ENCODE peak calls at places on chromosomes 16 and 17, in seven cellular contexts. One of them, this sample, is unnamed.

GRCh38 chr16:30867747-30868146 is 26.1 kb downstream of the BCL7C start:
- DNase-seq in PC-9: no peak
- DNase-seq in fibroblast of lung: no peak
- DNase-seq in A549: peak; percentile 43
- DNase-seq in fibroblast of pulmonary artery: peak; percentile 15
- DNase-seq in cardiac muscle cell: no peak
- DNase-seq in AG04449: no peak
- DNase-seq in this sample: no peak

GRCh38 chr16:67158637-67159600 is 790 bp downstream of the TRADD start:
- DNase-seq in PC-9: peak; percentile 54
- DNase-seq in fibroblast of lung: peak; percentile 30
- DNase-seq in A549: peak; percentile 52
- DNase-seq in fibroblast of pulmonary artery: peak; percentile 28
- DNase-seq in cardiac muscle cell: peak; percentile 43
- DNase-seq in AG04449: no peak
- DNase-seq in this sample: no peak

GRCh38 chr17:36721560-36722120 is 120.3 kb downstream of the MRM1 start:
- DNase-seq in PC-9: no peak
- DNase-seq in fibroblast of lung: no peak
- DNase-seq in A549: no peak
- DNase-seq in fibroblast of pulmonary artery: no peak
- DNase-seq in cardiac muscle cell: no peak
- DNase-seq in AG04449: no peak
- DNase-seq in this sample: no peak

GRCh38 chr17:869567-870530 is 87.7 kb downstream of the MRM3 start:
- DNase-seq in PC-9: no peak
- DNase-seq in fibroblast of lung: peak; percentile 86
- DNase-seq in A549: peak; percentile 58
- DNase-seq in fibroblast of pulmonary artery: peak; percentile 35
- DNase-seq in cardiac muscle cell: no peak
- DNase-seq in AG04449: no peak
- DNase-seq in this sample: no peak

GRCh38 chr17:80663783-80664206 is 119.2 kb downstream of the RPTOR start:
- DNase-seq in PC-9: no peak
- DNase-seq in fibroblast of lung: peak; percentile 45
- DNase-seq in A549: no peak
- DNase-seq in fibroblast of pulmonary artery: peak; percentile 20
- DNase-seq in cardiac muscle cell: no peak
- DNase-seq in AG04449: no peak
- DNase-seq in this sample: no peak

GRCh38 chr16:83939266-83939856 is 13.7 kb upstream of the OSGIN1 start:
- DNase-seq in PC-9: no peak
- DNase-seq in fibroblast of lung: no peak
- DNase-seq in A549: no peak
- DNase-seq in fibroblast of pulmonary artery: no peak
- DNase-seq in cardiac muscle cell: no peak
- DNase-seq in AG04449: no peak
- DNase-seq in this sample: no peak

GRCh38 chr17:59839646-59840328 is 53.0 kb downstream of the TUBD1 start:
- DNase-seq in PC-9: peak; percentile 48
- DNase-seq in fibroblast of lung: peak; percentile 36
- DNase-seq in A549: no peak
- DNase-seq in fibroblast of pulmonary artery: peak; percentile 71
- DNase-seq in cardiac muscle cell: no peak
- DNase-seq in AG04449: no peak
- DNase-seq in this sample: no peak

GRCh38 chr16:55539049-55539448 is 27.4 kb upstream of the CAPNS2 start:
- DNase-seq in PC-9: no peak
- DNase-seq in fibroblast of lung: no peak
- DNase-seq in A549: no peak
- DNase-seq in fibroblast of pulmonary artery: peak; percentile 70
- DNase-seq in cardiac muscle cell: no peak
- DNase-seq in AG04449: no peak
- DNase-seq in this sample: no peak

DNA sequence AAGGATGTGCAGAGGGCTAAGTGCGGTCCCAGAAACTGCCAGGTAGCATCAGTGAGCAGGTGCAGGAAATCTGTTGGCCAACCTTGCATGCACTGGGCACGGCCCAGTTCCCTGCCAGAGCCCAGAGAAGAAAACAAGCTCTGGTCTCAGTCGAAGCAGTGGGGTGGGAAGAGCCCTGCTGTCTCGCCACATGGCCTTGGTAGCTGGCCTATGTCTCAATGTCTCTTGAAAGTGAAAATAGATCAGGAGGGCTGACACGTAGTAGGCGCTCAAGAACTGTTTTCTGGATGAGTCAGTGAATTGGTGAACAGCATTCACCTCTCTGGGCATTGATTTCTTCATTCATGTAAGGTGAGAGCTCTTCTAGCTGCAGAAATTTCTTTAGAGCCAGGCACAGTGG is 90.4 kb downstream of the MARF1 start:
- DNase-seq in PC-9: no peak
- DNase-seq in fibroblast of lung: no peak
- DNase-seq in A549: no peak
- DNase-seq in fibroblast of pulmonary artery: no peak
- DNase-seq in cardiac muscle cell: no peak
- DNase-seq in AG04449: no peak
- DNase-seq in this sample: no peak
- H3K4me3 ChIP-seq in PC-9: no peak overlapping the region
- H3K4me3 ChIP-seq in fibroblast of lung: no peak overlapping the region
- H3K4me3 ChIP-seq in A549: no peak overlapping the region
- H3K4me3 ChIP-seq in fibroblast of pulmonary artery: no peak overlapping the region
- H3K4me3 ChIP-seq in cardiac muscle cell: no peak overlapping the region
- H3K4me3 ChIP-seq in AG04449: no peak overlapping the region
- H3K4me3 ChIP-seq in this sample: no peak overlapping the region

DNA sequence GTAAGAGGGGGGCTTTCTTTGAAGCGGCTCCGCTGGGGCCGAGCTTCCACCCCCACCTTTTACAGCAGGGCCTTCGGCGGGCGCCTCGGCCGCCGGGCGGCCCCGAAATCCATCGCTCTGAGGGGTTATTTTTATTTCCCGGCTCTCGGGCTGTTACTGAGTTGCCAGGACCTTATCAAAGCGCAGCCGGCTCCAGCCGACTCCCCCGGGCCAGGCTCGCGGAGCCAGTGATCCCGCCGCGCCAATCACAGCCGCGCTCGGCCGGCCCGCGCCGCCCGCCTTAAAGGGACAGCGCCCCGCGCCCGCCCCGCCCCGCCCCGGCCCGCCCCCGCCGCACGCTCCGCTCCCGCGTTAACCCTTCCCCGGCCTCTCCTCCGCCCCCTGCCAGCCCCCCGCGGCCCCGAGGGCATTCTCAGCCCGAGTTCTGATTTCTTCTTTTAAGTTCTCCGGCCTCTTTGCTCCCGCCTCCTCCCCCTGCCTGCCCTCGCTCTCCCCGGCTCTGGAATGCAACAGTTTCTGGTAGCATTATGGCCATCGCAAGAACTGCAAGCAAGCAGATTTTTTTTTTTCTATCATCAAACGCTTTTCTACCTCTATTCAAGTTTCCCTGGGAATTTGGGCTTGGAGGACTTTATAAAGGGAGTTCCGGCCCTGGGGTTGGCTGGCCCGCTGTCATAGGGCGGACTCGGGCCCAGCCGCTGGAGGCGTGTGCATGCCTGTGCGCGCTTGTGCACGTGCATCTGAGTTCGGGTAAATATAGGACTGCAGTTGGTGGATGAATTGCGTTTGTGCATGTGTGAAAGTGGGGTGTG is at the start of gene AXIN2:
- DNase-seq in PC-9: peak; percentile 72
- DNase-seq in fibroblast of lung: peak; percentile 91
- DNase-seq in A549: peak; percentile 99
- DNase-seq in fibroblast of pulmonary artery: peak; percentile 93
- DNase-seq in cardiac muscle cell: peak; percentile 97
- DNase-seq in AG04449: no peak
- DNase-seq in this sample: peak; percentile 83
- TF ChIP-seq CTCF in PC-9: peak; percentile 44
- TF ChIP-seq CTCF in fibroblast of lung: no peak
- TF ChIP-seq CTCF in A549: no peak
- TF ChIP-seq CTCF in fibroblast of pulmonary artery: no peak
- TF ChIP-seq CTCF in cardiac muscle cell: peak; percentile 11
- TF ChIP-seq CTCF in AG04449: no peak
- TF ChIP-seq CTCF in this sample: peak; percentile 22

GRCh38 chr17:6857336-6857735 is 25.8 kb upstream of the TEKT1 start:
- DNase-seq in PC-9: no peak
- DNase-seq in fibroblast of lung: no peak
- DNase-seq in A549: no peak
- DNase-seq in fibroblast of pulmonary artery: no peak
- DNase-seq in cardiac muscle cell: no peak
- DNase-seq in AG04449: no peak
- DNase-seq in this sample: no peak

GRCh38 chr17:6856054-6856453 is 24.5 kb upstream of the TEKT1 start:
- DNase-seq in PC-9: no peak
- DNase-seq in fibroblast of lung: no peak
- DNase-seq in A549: no peak
- DNase-seq in fibroblast of pulmonary artery: no peak
- DNase-seq in cardiac muscle cell: no peak
- DNase-seq in AG04449: no peak
- DNase-seq in this sample: no peak

GRCh38 chr17:6857904-6858303 is 26.4 kb upstream of the TEKT1 start:
- DNase-seq in PC-9: no peak
- DNase-seq in fibroblast of lung: no peak
- DNase-seq in A549: no peak
- DNase-seq in fibroblast of pulmonary artery: no peak
- DNase-seq in cardiac muscle cell: no peak
- DNase-seq in AG04449: no peak
- DNase-seq in this sample: no peak

GRCh38 chr17:6853764-6854442 is 22.4 kb upstream of the TEKT1 start:
- DNase-seq in PC-9: no peak
- DNase-seq in fibroblast of lung: no peak
- DNase-seq in A549: peak; percentile 46
- DNase-seq in fibroblast of pulmonary artery: no peak
- DNase-seq in cardiac muscle cell: no peak
- DNase-seq in AG04449: no peak
- DNase-seq in this sample: no peak
- H3K4me3 ChIP-seq in PC-9: no peak overlapping the region
- H3K4me3 ChIP-seq in fibroblast of lung: no peak overlapping the region
- H3K4me3 ChIP-seq in A549: peak overlapping the region; percentile 46
- H3K4me3 ChIP-seq in fibroblast of pulmonary artery: no peak overlapping the region
- H3K4me3 ChIP-seq in cardiac muscle cell: no peak overlapping the region
- H3K4me3 ChIP-seq in AG04449: no peak overlapping the region
- H3K4me3 ChIP-seq in this sample: no peak overlapping the region

DNA sequence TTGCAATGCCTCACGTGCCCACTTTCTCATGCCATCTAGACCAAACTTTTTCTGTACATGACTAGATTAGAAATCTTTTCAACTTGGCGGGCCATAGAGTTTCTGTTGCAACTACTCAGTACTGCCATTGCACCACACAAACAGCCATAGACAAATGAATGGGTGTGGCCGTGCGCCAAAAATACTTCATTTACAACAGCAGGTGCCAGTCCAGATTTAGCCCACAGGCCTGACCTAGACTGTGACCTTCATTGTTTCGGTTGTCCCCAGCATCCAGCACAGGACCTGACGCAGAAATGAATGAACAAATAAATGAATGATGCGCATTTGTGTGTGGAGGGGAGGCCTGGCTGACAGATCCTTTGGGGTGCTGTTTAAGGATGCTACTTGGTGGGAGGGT is 14.3 kb upstream of the PDK2 start:
- DNase-seq in PC-9: no peak
- DNase-seq in fibroblast of lung: no peak
- DNase-seq in A549: no peak
- DNase-seq in fibroblast of pulmonary artery: peak; percentile 11
- DNase-seq in cardiac muscle cell: no peak
- DNase-seq in AG04449: no peak
- DNase-seq in this sample: no peak
- TF ChIP-seq CTCF in PC-9: no peak
- TF ChIP-seq CTCF in fibroblast of lung: no peak
- TF ChIP-seq CTCF in A549: no peak
- TF ChIP-seq CTCF in fibroblast of pulmonary artery: no peak
- TF ChIP-seq CTCF in cardiac muscle cell: no peak
- TF ChIP-seq CTCF in AG04449: no peak
- TF ChIP-seq CTCF in this sample: no peak

GRCh38 chr17:42853968-42854790 is 3.2 kb downstream of the AOC3 start:
- DNase-seq in PC-9: no peak
- DNase-seq in fibroblast of lung: no peak
- DNase-seq in A549: no peak
- DNase-seq in fibroblast of pulmonary artery: no peak
- DNase-seq in cardiac muscle cell: no peak
- DNase-seq in AG04449: no peak
- DNase-seq in this sample: no peak
- H3K4me3 ChIP-seq in PC-9: no peak overlapping the region
- H3K4me3 ChIP-seq in fibroblast of lung: no peak overlapping the region
- H3K4me3 ChIP-seq in A549: no peak overlapping the region
- H3K4me3 ChIP-seq in fibroblast of pulmonary artery: no peak overlapping the region
- H3K4me3 ChIP-seq in cardiac muscle cell: no peak overlapping the region
- H3K4me3 ChIP-seq in AG04449: no peak overlapping the region
- H3K4me3 ChIP-seq in this sample: no peak overlapping the region